ENCODE peak calls at places on chromosomes 6 and 20, in five cellular contexts. S is RWPE2; F is activated T-helper 1 cell treated with anti-CD3 and anti-CD28 coated beads, Interleukin-12 subunit alpha, Interleukin-12 subunit beta, Interleukin-2, Interleukin-4 antibody, amounts not matched to agents 30 ng/mL and 10 ng/mL and 1 ng/mL, durations not matched to agents 14 hours and 24 hours and 36 hours; Z is stimulated activated CD4-positive, alpha-beta T cell treated with anti-CD3 and anti-CD28 coated beads, Interleukin-4, amount 100 ng/mL, for 1 hour; H is stimulated activated naive CD8-positive, alpha-beta T cell treated with anti-CD3 and anti-CD28 coated beads, Interleukin-15, amount 100 ng/mL, for 72 hours. I is an unnamed sample.

GRCh38 chr20:17756529-17756928 is 56.8 kb downstream of the BANF2 start:
- DNase-seq in S (no peak), F (no peak), Z (no peak), H (no peak), I (no peak)

GRCh38 chr6:1402369-1402768 is 13.0 kb downstream of the FOXF2 start:
- DNase-seq in S (no peak), F (no peak), Z (no peak), H (no peak), I (no peak)

GRCh38 chr6:150142657-150143501 is at the start of gene PPP1R14C:
- DNase-seq in S (peak; percentile 73), F (no peak), Z (peak; percentile 10), H (peak; percentile 30), I (no peak)

GRCh38 chr6:158040051-158040803 is 58.6 kb downstream of the SYNJ2 start:
- DNase-seq in S (no peak), F (peak; percentile 31), Z (peak; percentile 24), H (no peak), I (peak; percentile 81)

GRCh38 chr6:128233501-128233900 is 286.9 kb downstream of the PTPRK start:
- DNase-seq in S (no peak), F (no peak), Z (no peak), H (no peak), I (no peak)

GRCh38 chr6:50815436-50816114 is 3.1 kb upstream of the TFAP2B start:
- DNase-seq in S (no peak), F (no peak), Z (no peak), H (no peak), I (no peak)

GRCh38 chr20:25863536-25864325 is 167.1 kb upstream of the ZNF337 start:
- DNase-seq in S (no peak), F (no peak), Z (no peak), H (no peak), I (no peak)

GRCh38 chr6:108804976-108805375 is 43.2 kb upstream of the ARMC2 start:
- DNase-seq in S (no peak), F (no peak), Z (no peak), H (no peak), I (no peak)

I was measured in activated effector memory CD4-positive, alpha-beta T cell treated with anti-CD3 and anti-CD28 coated beads, Interleukin-2, amount 50 U/mL, for 16 hours.